ENCODE peak calls at places on chromosomes 4 and X, in nine cellular contexts. K is ovary, R is fibroblast of lung, B is GM23338, O is cardiac fibroblast, Y is mammary epithelial cell, V is thyroid gland, G is mesothelial cell of epicardium, L is CD14-positive monocyte. F is an unnamed sample.

GRCh38 chr4:6560416-6561172 is 14.4 kb upstream of the MAN2B2 start:
- DNase-seq in K (no peak), R (peak), B (no peak), O (no peak), Y (no peak), V (no peak), G (no peak), L (no peak), F (no peak)

GRCh38 chr4:78951862-78952472 is 12.7 kb upstream of the PAQR3 start:
- DNase-seq in K (no peak), R (peak), B (peak), O (peak), Y (peak), V (peak), G (no peak), L (no peak), F (no peak)

GRCh38 chrX:18964026-18964425 is 19.9 kb downstream of the PHKA2 start:
- DNase-seq in K (no peak), R (no peak), B (no peak), O (no peak), Y (peak), V (no peak), G (no peak), L (no peak), F (no peak)

GRCh38 chrX:107672955-107673378 is 44.7 kb downstream of the PRPS1 start:
- DNase-seq in K (peak), R (peak), B (peak), O (peak), Y (peak), V (peak), G (no peak), L (peak), F (no peak)

GRCh38 chrX:104318330-104319009 is 63.7 kb upstream of the ESX1 start:
- DNase-seq in K (no peak), R (peak), B (peak), O (peak), Y (peak), V (no peak), G (no peak), L (no peak), F (peak)

GRCh38 chr4:123505457-123506310 is 109.1 kb downstream of the SPRY1 start:
- DNase-seq in K (peak), R (peak), B (peak), O (peak), Y (no peak), V (peak), G (peak), L (peak), F (no peak)

GRCh38 chr4:186584912-186585311 is 29.5 kb upstream of the MTNR1A start:
- DNase-seq in K (no peak), R (no peak), B (no peak), O (peak), Y (no peak), V (no peak), G (no peak), L (no peak), F (no peak)

GRCh38 chr4:15482346-15482745 is 12.7 kb downstream of the CC2D2A start:
- DNase-seq in K (no peak), R (no peak), B (no peak), O (no peak), Y (no peak), V (no peak), G (no peak), L (no peak), F (no peak)

GRCh38 chr4:20041838-20042237 is 209.9 kb upstream of the SLIT2 start:
- DNase-seq in K (no peak), R (no peak), B (no peak), O (no peak), Y (no peak), V (no peak), G (no peak), L (no peak), F (no peak)

DNA sequence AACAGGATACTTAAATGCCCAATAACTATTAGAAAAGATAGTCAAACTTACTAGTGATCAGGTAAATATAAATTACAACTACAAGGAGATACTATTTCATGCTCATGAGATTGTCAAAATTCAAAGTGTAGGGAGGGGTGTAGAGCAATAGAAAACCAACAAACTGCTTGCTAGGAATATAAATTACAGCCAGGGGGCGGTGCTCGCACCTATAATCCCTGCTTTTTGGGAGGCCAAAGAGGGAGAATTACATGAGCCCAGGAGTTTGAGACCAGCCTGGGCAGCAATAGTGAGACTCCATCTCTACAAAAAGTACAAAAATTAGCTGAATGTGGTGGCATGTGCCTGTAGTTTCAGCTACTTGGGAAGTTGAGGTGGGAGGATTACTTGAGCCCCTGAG is 556.5 kb upstream of the NR3C2 start:
- DNase-seq in K (no peak), R (no peak), B (peak), O (peak), Y (peak), V (no peak), G (no peak), L (no peak), F (no peak)
- TF ChIP-seq CTCF in K (no peak), R (peak), B (peak), O (peak), Y (peak), V (no peak), G (no peak), L (no peak), F (peak)

GRCh38 chr4:29805245-29805644 is 914.9 kb upstream of the PCDH7 start:
- DNase-seq in K (no peak), R (no peak), B (peak), O (no peak), Y (no peak), V (no peak), G (no peak), L (no peak), F (no peak)
- TF ChIP-seq CTCF in K (no peak), R (peak), B (peak), O (no peak), Y (no peak), V (no peak), G (no peak), L (no peak), F (no peak)

DNA sequence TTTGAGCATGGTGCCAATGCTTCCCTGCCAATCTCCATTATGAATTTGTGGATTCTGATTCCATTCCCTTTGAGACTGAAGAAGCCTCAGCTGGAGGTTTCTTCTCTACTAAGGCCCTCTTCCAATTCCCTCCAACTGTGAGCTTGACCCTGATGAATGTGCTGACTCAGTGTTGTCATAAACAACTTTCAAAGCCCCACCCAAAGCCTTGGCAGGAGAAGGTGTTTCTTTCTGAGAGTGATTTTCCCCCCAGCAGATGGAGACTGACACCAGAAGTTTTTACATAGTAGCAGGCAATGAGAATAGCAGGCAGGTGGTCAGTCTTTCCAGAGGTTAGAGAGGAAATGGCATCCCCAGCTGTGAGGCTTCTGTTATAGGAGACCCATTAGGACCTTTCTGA is 53.1 kb downstream of the OCRL start:
- DNase-seq in K (peak), R (peak), B (no peak), O (peak), Y (peak), V (peak), G (no peak), L (no peak), F (no peak)
- TF ChIP-seq CTCF in K (no peak), R (no peak), B (no peak), O (no peak), Y (no peak), V (no peak), G (no peak), L (no peak), F (no peak)

GRCh38 chr4:127748957-127749356 is 18.8 kb downstream of the SLC25A31 start:
- DNase-seq in K (no peak), R (no peak), B (no peak), O (no peak), Y (no peak), V (no peak), G (no peak), L (no peak), F (no peak)
- TF ChIP-seq CTCF in K (no peak), R (no peak), B (no peak), O (no peak), Y (no peak), V (no peak), G (no peak), L (no peak), F (no peak)

GRCh38 chr4:41727861-41728570 is 20.5 kb downstream of the PHOX2B start:
- DNase-seq in K (no peak), R (no peak), B (no peak), O (no peak), Y (no peak), V (no peak), G (no peak), L (no peak), F (no peak)

GRCh38 chr4:41723286-41723685 is 25.2 kb downstream of the PHOX2B start:
- DNase-seq in K (no peak), R (no peak), B (no peak), O (no peak), Y (no peak), V (no peak), G (no peak), L (no peak), F (no peak)

GRCh38 chr4:41728571-41728908 is 20.0 kb downstream of the PHOX2B start:
- DNase-seq in K (no peak), R (no peak), B (no peak), O (no peak), Y (no peak), V (no peak), G (no peak), L (no peak), F (no peak)

GRCh38 chr4:41722171-41722570 is 26.4 kb downstream of the PHOX2B start:
- DNase-seq in K (no peak), R (no peak), B (no peak), O (no peak), Y (no peak), V (no peak), G (no peak), L (no peak), F (no peak)

DNA sequence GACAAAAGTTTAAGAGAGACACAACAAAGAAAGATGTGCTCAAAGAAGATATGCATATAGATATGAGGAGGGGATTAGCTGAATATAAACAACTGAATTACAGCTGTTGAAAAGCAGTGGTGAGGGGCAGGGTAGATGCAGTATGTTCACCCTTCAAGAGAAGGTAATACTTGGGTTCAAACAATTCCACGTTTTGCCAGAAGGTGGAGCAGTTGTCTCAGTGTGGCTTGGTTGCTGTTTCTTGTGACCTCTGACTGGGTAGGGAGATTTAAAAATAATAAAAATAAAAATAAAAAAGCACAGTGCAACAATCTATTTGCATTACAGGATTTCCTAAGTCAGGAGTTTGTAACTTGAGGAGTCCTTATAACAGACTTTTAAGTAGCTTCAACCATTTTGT is 23.3 kb downstream of the PHOX2B start:
- DNase-seq in K (no peak), R (no peak), B (peak), O (no peak), Y (no peak), V (no peak), G (no peak), L (no peak), F (no peak)
- TF ChIP-seq CTCF in K (no peak), R (peak), B (peak), O (no peak), Y (no peak), V (no peak), G (no peak), L (no peak), F (peak)

F was measured in epithelial cell of proximal tubule.